ENCODE peak calls at places on chromosomes 4 and X, in four cellular contexts. T is left colon, D is iris pigment epithelial cell, E is AG09309. Q is an unnamed sample.

GRCh38 chr4:51884055-51884454 is 41.1 kb downstream of the DCUN1D4 start:
- DNase-seq in D (no peak), E (no peak), T (no peak), Q (no peak)

GRCh38 chr4:53489279-53489889 is 101.9 kb downstream of the LNX1 start:
- DNase-seq in D (peak), T (no peak), E (no peak), Q (no peak)

GRCh38 chr4:35151816-35152572 is 1092.3 kb downstream of the ARAP2 start:
- DNase-seq in D (no peak), T (no peak), E (no peak), Q (no peak)

GRCh38 chr4:23234018-23234417 is 541.3 kb downstream of the GBA3 start:
- DNase-seq in T (no peak), E (no peak), D (no peak), Q (no peak)

GRCh38 chr4:2061208-2062131 is 2.3 kb downstream of the NAT8L start:
- DNase-seq in T (no peak), E (no peak), D (no peak), Q (no peak)

GRCh38 chr4:80235451-80235850 is 31.0 kb upstream of the FGF5 start:
- DNase-seq in E (no peak), T (no peak), D (peak), Q (no peak)

GRCh38 chrX:20118065-20118824 is 1.5 kb upstream of the MAP7D2 start:
- DNase-seq in T (peak), D (no peak), E (no peak), Q (no peak)

GRCh38 chr4:153177841-153178240 is 26.4 kb upstream of the TRIM2 start:
- DNase-seq in D (no peak), T (no peak), E (no peak), Q (no peak)

GRCh38 chr4:11719879-11720278 is 291.2 kb upstream of the HS3ST1 start:
- DNase-seq in D (no peak), T (no peak), E (no peak), Q (no peak)

GRCh38 chr4:121053601-121054143 is 18.7 kb downstream of the NDNF start:
- DNase-seq in E (peak), D (peak), T (no peak), Q (no peak)

GRCh38 chr4:101337688-101338087 is 9.6 kb downstream of the PPP3CA start:
- DNase-seq in E (no peak), T (no peak), D (peak), Q (no peak)

GRCh38 chr4:87565746-87566145 is 36.6 kb upstream of the SPARCL1 start:
- DNase-seq in E (no peak), T (no peak), D (no peak), Q (no peak)

GRCh38 chr4:61984260-61984909 is 784.3 kb downstream of the ADGRL3 start:
- DNase-seq in T (no peak), D (no peak), E (no peak), Q (no peak)

GRCh38 chr4:83582289-83582756 is 46.4 kb downstream of the GPAT3 start:
- DNase-seq in E (peak), D (no peak), T (peak), Q (no peak)